ENCODE peak calls at places on chromosomes 3 and 15, in eight cellular contexts. M is A549, S is WTC11, B is SK-N-SH, X is HCT116, K is NB4, L is H1, A is endothelial cell of umbilical vein. U is an unnamed sample.

GRCh38 chr3:186418601-186419238 is 56.7 kb upstream of the DGKG start:
- DNase-seq in S (no peak), X (no peak), K (no peak), L (peak), B (peak), A (no peak), M (no peak), U (no peak)

GRCh38 chr3:63351159-63352007 is 73.3 kb downstream of the SYNPR start:
- DNase-seq in L (no peak), A (peak), X (peak), B (peak), S (no peak), M (peak), K (peak), U (peak)

GRCh38 chr3:196422976-196423781 is 9.0 kb downstream of the UBXN7 start:
- DNase-seq in B (peak), K (no peak), L (no peak), A (peak), X (no peak), M (no peak), S (no peak), U (no peak)

GRCh38 chr15:62649793-62650420 is 392.6 kb upstream of the TPM1 start:
- DNase-seq in X (no peak), B (no peak), M (no peak), S (no peak), L (no peak), K (peak), A (no peak), U (no peak)

GRCh38 chr15:69689133-69689532 is 236.5 kb downstream of the RPLP1 start:
- DNase-seq in A (no peak), X (no peak), M (no peak), S (no peak), K (no peak), L (no peak), B (no peak), U (no peak)

GRCh38 chr3:123870033-123870432 is 14.1 kb downstream of the MYLK start:
- DNase-seq in L (no peak), B (no peak), A (no peak), M (no peak), K (no peak), S (no peak), X (no peak), U (no peak)

GRCh38 chr3:123194552-123194951 is 7.2 kb upstream of the SEC22A start:
- DNase-seq in S (peak), B (peak), M (peak), X (peak), L (peak), A (peak), K (no peak), U (peak)

GRCh38 chr15:69472575-69472974 is 20.0 kb downstream of the RPLP1 start:
- DNase-seq in X (no peak), M (no peak), L (no peak), S (no peak), K (no peak), B (no peak), A (no peak), U (no peak)

GRCh38 chr15:29044506-29044905 is 158.7 kb downstream of the APBA2 start:
- DNase-seq in B (peak), M (no peak), L (no peak), X (no peak), S (no peak), A (no peak), K (no peak), U (no peak)

GRCh38 chr3:23546186-23546585 is 259.6 kb upstream of the UBE2E1 start:
- DNase-seq in K (no peak), B (no peak), M (peak), S (no peak), A (no peak), X (no peak), L (no peak), U (no peak)

GRCh38 chr3:194265996-194266657 is 85.0 kb downstream of the CPN2 start:
- DNase-seq in L (peak), M (no peak), S (no peak), K (no peak), A (peak), B (no peak), X (no peak), U (no peak)

GRCh38 chr3:40851836-40852235 is 327.1 kb downstream of the ZNF621 start:
- DNase-seq in M (no peak), A (peak), B (no peak), S (no peak), L (no peak), X (no peak), K (no peak), U (no peak)

GRCh38 chr15:74317820-74318375 is 49.5 kb downstream of the CYP11A1 start:
- DNase-seq in X (no peak), A (no peak), L (no peak), B (peak), S (no peak), K (peak), M (no peak), U (no peak)

GRCh38 chr3:45163481-45163880 is 17.3 kb upstream of the CDCP1 start:
- DNase-seq in S (no peak), A (no peak), M (no peak), K (peak), X (no peak), B (no peak), L (no peak), U (no peak)

GRCh38 chr3:18841422-18842343 is 306.6 kb upstream of the KCNH8 start:
- DNase-seq in X (no peak), L (no peak), B (no peak), S (no peak), K (no peak), A (no peak), M (no peak), U (no peak)

GRCh38 chr15:29944925-29945324 is 122.7 kb upstream of the TJP1 start:
- DNase-seq in X (no peak), K (no peak), M (no peak), A (no peak), L (no peak), B (no peak), S (no peak), U (no peak)

GRCh38 chr3:29695201-29695904 is 414.5 kb downstream of the RBMS3 start:
- DNase-seq in A (peak), M (no peak), K (no peak), S (no peak), B (no peak), L (no peak), X (no peak), U (no peak)

GRCh38 chr15:68620721-68621528 is 42.1 kb downstream of the CORO2B start:
- DNase-seq in A (no peak), M (no peak), L (no peak), K (no peak), B (no peak), S (no peak), X (no peak), U (no peak)

GRCh38 chr15:66178531-66178910 is 75.0 kb downstream of the MEGF11 start:
- DNase-seq in M (no peak), K (no peak), A (no peak), X (no peak), B (no peak), L (no peak), S (peak), U (no peak)

GRCh38 chr3:118554148-118554819 is 480.4 kb downstream of the IGSF11 start:
- DNase-seq in M (no peak), X (no peak), K (no peak), B (no peak), S (no peak), L (no peak), A (no peak), U (no peak)

GRCh38 chr3:4895848-4896247 is 83.4 kb upstream of the BHLHE40 start:
- DNase-seq in S (no peak), X (no peak), K (no peak), M (no peak), L (no peak), B (no peak), A (no peak), U (no peak)

GRCh38 chr3:152302521-152303021 is 33.8 kb downstream of the MBNL1 start:
- DNase-seq in X (no peak), L (no peak), K (peak), M (no peak), S (no peak), B (no peak), A (peak), U (peak)

GRCh38 chr15:65056868-65057548 is 10.8 kb downstream of the RASL12 start:
- DNase-seq in A (no peak), S (no peak), M (peak), B (peak), X (peak), K (no peak), L (no peak), U (peak)

GRCh38 chr15:101255615-101256350 is 3.9 kb upstream of the CHSY1 start:
- DNase-seq in K (no peak), X (no peak), M (no peak), S (no peak), L (no peak), B (no peak), A (peak), U (peak)

GRCh38 chr15:58467121-58467721 is 35.4 kb downstream of the LIPC start:
- DNase-seq in L (no peak), M (no peak), S (no peak), K (no peak), A (no peak), X (peak), B (no peak), U (peak)

GRCh38 chr3:12993623-12994356 is 79.4 kb downstream of the IQSEC1 start:
- DNase-seq in A (peak), X (no peak), L (peak), S (peak), B (peak), K (peak), M (peak), U (no peak)
- TF ChIP-seq MAX in A (no peak), X (no peak), L (no peak), S (no peak), B (peak), K (no peak), M (no peak), U (peak)

DNA sequence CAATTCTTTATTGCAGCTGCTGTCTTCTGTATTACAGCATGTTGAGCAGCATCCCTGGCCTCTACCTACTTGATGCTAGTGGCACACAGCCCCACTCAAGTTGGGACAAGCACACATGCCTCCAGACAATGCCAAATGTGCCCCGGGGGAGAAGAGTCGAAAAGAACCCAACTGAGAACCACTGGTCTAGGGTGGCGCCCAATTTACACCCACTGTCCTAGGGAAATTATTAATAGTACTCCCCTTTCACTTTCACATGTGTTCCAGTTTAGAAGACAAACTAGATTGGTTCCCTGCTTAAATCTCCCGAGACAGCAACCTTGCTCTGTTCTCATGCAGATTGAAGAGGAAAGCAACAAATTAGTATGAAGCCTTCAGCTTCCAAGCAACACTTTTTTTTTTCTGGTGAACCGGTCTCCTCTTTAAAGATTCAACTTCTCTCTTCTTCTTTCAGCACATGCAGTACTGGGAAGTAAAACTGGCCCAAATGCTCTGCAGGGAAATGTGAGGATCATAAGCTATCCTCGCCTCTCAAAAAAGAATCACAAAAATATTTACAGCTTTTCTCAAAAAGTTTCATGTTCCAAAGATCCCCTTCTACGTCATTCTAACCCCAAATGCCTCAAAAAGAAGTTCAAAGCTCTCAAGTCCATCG is 823.9 kb upstream of the CFAP20DC start:
- DNase-seq in S (no peak), B (no peak), K (no peak), A (no peak), M (no peak), X (no peak), L (no peak), U (no peak)
- TF ChIP-seq MAX in S (no peak), B (no peak), K (no peak), A (no peak), M (no peak), X (no peak), L (no peak), U (no peak)

GRCh38 chr3:50297896-50298725 is 1.1 kb downstream of the HYAL3 start:
- DNase-seq in S (no peak), A (no peak), X (no peak), B (peak), L (peak), K (peak), M (peak), U (no peak)
- TF ChIP-seq MAX in S (no peak), A (no peak), X (no peak), B (no peak), L (no peak), K (peak), M (no peak), U (no peak)

DNA sequence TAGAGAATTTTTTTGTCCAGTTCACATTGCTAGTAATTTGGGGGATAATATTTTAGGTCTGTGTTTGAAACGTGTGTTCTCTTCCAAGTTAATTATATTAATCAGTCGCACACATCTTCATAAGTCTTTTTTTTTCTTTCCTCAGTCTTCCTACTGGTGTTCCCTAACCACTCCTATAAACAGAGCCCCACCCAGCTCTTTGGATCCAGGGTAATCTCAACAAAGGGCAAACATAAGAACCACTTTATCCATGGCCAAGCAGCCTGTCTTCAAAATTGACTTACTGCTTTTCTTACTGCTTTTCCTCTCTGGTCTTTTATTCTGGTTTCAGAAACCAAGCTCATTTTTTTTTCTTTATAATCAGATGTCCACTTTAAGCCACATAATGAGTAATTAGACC is 266.8 kb upstream of the NECTIN3 start:
- DNase-seq in S (no peak), X (no peak), A (no peak), B (no peak), K (no peak), L (no peak), M (no peak), U (no peak)
- TF ChIP-seq MAX in S (no peak), X (no peak), A (no peak), B (no peak), K (no peak), L (no peak), M (no peak), U (no peak)

GRCh38 chr15:77409259-77410156 is 10.4 kb downstream of the PEAK1 start:
- DNase-seq in L (no peak), A (no peak), S (no peak), X (no peak), M (no peak), K (peak), B (no peak), U (no peak)

GRCh38 chr15:77402740-77403379 is 17.0 kb downstream of the PEAK1 start:
- DNase-seq in A (peak), X (no peak), L (no peak), B (no peak), M (no peak), S (no peak), K (no peak), U (no peak)

GRCh38 chr15:77411614-77411976 is 8.3 kb downstream of the PEAK1 start:
- DNase-seq in S (no peak), M (no peak), X (no peak), B (no peak), K (no peak), A (no peak), L (no peak), U (no peak)

GRCh38 chr15:77410701-77411613 is 8.9 kb downstream of the PEAK1 start:
- DNase-seq in S (no peak), X (no peak), B (no peak), A (no peak), L (no peak), M (no peak), K (no peak), U (no peak)

DNA sequence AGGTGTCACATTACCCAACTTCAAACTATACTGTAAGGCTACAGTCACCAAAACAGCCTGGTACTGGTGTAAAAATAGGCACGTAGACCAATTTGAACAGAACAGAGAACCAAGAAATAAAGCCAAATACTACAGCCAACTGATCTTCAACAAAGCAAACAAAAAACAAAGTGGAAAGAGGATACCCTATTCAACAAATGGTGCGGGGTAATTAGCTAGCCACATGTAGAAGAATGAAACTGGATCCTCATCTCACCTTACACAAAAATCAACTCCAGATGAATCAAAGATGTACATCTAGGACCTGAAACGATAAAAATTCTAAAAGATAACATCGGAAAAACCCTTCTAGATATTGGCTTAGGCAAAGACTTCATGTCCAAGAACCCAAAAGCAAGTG is 13.1 kb downstream of the PEAK1 start:
- DNase-seq in A (no peak), S (no peak), B (no peak), L (no peak), M (no peak), K (no peak), X (no peak), U (no peak)
- TF ChIP-seq MAX in A (no peak), S (no peak), B (no peak), L (no peak), M (no peak), K (no peak), X (no peak), U (no peak)

GRCh38 chr15:33698128-33698527 is 270.2 kb upstream of the CHRM5 start:
- DNase-seq in B (no peak), X (no peak), A (no peak), S (no peak), M (no peak), L (no peak), K (no peak), U (no peak)

GRCh38 chr15:33699145-33699544 is 269.2 kb upstream of the CHRM5 start:
- DNase-seq in A (no peak), X (no peak), K (no peak), S (no peak), L (no peak), M (no peak), B (no peak), U (no peak)

GRCh38 chr15:33700695-33701303 is 267.5 kb upstream of the CHRM5 start:
- DNase-seq in M (peak), B (peak), L (peak), A (peak), K (peak), S (peak), X (peak), U (peak)

GRCh38 chr15:33701304-33701696 is 267.0 kb upstream of the CHRM5 start:
- DNase-seq in L (no peak), S (no peak), B (no peak), X (no peak), K (no peak), M (no peak), A (no peak), U (no peak)

DNA sequence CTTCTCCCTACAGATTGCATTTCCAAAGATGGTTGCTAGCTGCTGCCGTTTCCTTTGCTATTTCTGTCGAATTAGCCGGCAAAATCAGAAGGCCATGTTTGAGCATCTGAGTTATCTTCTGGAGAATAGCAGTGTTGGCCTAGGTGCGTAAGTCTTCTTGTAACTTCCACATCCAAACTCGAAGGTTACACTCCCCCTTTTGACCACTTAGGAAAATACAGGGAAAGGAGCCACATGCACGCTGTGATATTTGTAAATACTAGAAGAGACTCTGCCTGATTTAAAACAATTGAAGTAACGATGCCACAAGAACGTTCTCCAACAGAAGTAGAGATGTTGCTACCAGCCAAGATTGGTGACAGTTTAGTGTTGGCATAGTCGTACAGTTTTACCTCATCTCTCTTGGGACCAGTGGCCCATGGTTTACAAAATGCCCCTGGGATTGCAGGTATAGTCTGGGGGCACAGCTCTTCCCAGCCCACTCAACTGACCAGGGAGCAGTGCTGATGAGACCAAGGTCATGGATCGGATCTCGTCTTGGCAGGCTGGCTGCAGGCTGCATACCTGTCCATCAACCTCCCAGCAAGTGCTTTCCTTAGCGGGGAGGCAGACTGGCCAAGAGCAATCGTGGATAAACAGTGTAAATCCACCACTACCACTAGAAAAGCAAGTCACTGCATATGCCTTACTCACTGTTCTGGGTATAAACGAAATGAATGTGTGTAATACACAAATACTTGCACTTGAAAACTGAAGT is 268.4 kb upstream of the CHRM5 start:
- DNase-seq in M (no peak), K (peak), X (no peak), S (no peak), B (peak), L (no peak), A (no peak), U (peak)
- TF ChIP-seq MAX in M (no peak), K (no peak), X (no peak), S (no peak), B (no peak), L (no peak), A (no peak), U (no peak)